ENCODE peak calls at places on chromosomes 16 and 17, in five cellular contexts. K is left cardiac atrium; L is activated CD4-positive, CD25-positive, alpha-beta regulatory T cell; I is B cell; W is glutamatergic neuron. P is an unnamed sample.

GRCh38 chr17:29612404-29613370 is 10.0 kb downstream of the CORO6 start:
- DNase-seq in K (no peak), L (no peak), I (no peak), W (no peak), P (no peak)

GRCh38 chr17:17044846-17045561 is 2.7 kb downstream of the MPRIP start:
- DNase-seq in K (no peak), L (no peak), I (peak), W (peak), P (peak)

GRCh38 chr17:7383742-7384488 is 3.0 kb downstream of the TNK1 start:
- DNase-seq in K (peak), L (peak), I (peak), W (peak), P (no peak)

GRCh38 chr16:3115011-3115410 is 2.6 kb downstream of the ZNF205 start:
- DNase-seq in K (no peak), L (no peak), I (peak), W (no peak), P (no peak)

GRCh38 chr17:70716551-70716950 is 547.2 kb downstream of the KCNJ2 start:
- DNase-seq in K (no peak), L (no peak), I (no peak), W (no peak), P (no peak)

GRCh38 chr17:56653877-56654276 is 60.4 kb downstream of the NOG start:
- DNase-seq in K (no peak), L (peak), I (peak), W (peak), P (peak)

GRCh38 chr17:49515196-49515770 is 20.2 kb downstream of the NGFR start:
- DNase-seq in K (peak), L (no peak), I (peak), W (peak), P (peak)

GRCh38 chr16:85350973-85351372 is 238.7 kb upstream of the CIBAR2 start:
- DNase-seq in K (peak), L (no peak), I (no peak), W (no peak), P (peak)

GRCh38 chr17:66829883-66830282 is 5.0 kb upstream of the CACNG5 start:
- DNase-seq in K (no peak), L (no peak), I (no peak), W (peak), P (no peak)

GRCh38 chr17:10041287-10041612 is 136.2 kb upstream of the RCVRN start:
- DNase-seq in K (no peak), L (no peak), I (no peak), W (no peak), P (no peak)

GRCh38 chr17:80820331-80820730 is 171.3 kb upstream of the CHMP6 start:
- DNase-seq in K (no peak), L (no peak), I (no peak), W (no peak), P (no peak)

GRCh38 chr17:77566151-77566550 is 392.4 kb upstream of the TNRC6C start:
- DNase-seq in K (no peak), L (no peak), I (no peak), W (no peak), P (no peak)

GRCh38 chr16:48082516-48082915 is 73.3 kb downstream of the ABCC12 start:
- DNase-seq in K (no peak), L (no peak), I (no peak), W (no peak), P (no peak)

GRCh38 chr17:7309628-7310027 is 2.2 kb downstream of the EIF5A start:
- DNase-seq in K (no peak), L (no peak), I (no peak), W (no peak), P (no peak)

GRCh38 chr17:47967607-47968252 is 3.2 kb upstream of the CDK5RAP3 start:
- DNase-seq in K (no peak), L (no peak), I (no peak), W (no peak), P (peak)

GRCh38 chr16:84367297-84367680 is 1.0 kb upstream of the ATP2C2 start:
- DNase-seq in K (no peak), L (no peak), I (no peak), W (no peak), P (no peak)

GRCh38 chr17:30920282-30920681 is 1.5 kb upstream of the ADAP2 start:
- DNase-seq in K (peak), L (no peak), I (no peak), W (no peak), P (no peak)

GRCh38 chr16:4317471-4318170 is 1.8 kb downstream of the GLIS2 start:
- DNase-seq in K (peak), L (no peak), I (no peak), W (peak), P (peak)

GRCh38 chr16:70460737-70461261 is 6.4 kb downstream of the FCSK start:
- DNase-seq in K (peak), L (no peak), I (peak), W (no peak), P (no peak)

GRCh38 chr17:322006-322780 is 30.4 kb downstream of the RPH3AL start:
- DNase-seq in K (no peak), L (no peak), I (no peak), W (peak), P (no peak)

GRCh38 chr17:36608794-36609497 is 7.6 kb downstream of the MRM1 start:
- DNase-seq in K (peak), L (no peak), I (no peak), W (peak), P (peak)

GRCh38 chr16:10607157-10607556 is 26.8 kb upstream of the EMP2 start:
- DNase-seq in K (no peak), L (no peak), I (no peak), W (no peak), P (no peak)

GRCh38 chr16:88584676-88585075 is 14.5 kb downstream of the ZC3H18 start:
- DNase-seq in K (no peak), L (no peak), I (no peak), W (no peak), P (no peak)

GRCh38 chr17:3740611-3741073 is 16.9 kb downstream of the HASPIN start:
- DNase-seq in K (no peak), L (no peak), I (peak), W (no peak), P (no peak)

GRCh38 chr16:68061396-68061795 is 23.8 kb upstream of the NFATC3 start:
- DNase-seq in K (no peak), L (no peak), I (no peak), W (no peak), P (no peak)

GRCh38 chr16:55008836-55009510 is 78.3 kb downstream of the IRX5 start:
- DNase-seq in K (no peak), L (no peak), I (no peak), W (no peak), P (no peak)

GRCh38 chr17:62819511-62820221 is 11.6 kb upstream of the MARCHF10 start:
- DNase-seq in K (peak), L (no peak), I (no peak), W (peak), P (peak)